ENCODE peak calls at places on chromosomes 16 and 17, in eight cellular contexts. One of them, this sample, is unnamed.

GRCh38 chr16:3643095-3643730 is 11.3 kb upstream of the DNASE1 start:
- DNase-seq in adrenal gland: peak
- DNase-seq in fibroblast of mammary gland: no peak
- DNase-seq in stomach: no peak
- DNase-seq in upper lobe of left lung: no peak
- DNase-seq in small intestine: no peak
- DNase-seq in choroid plexus epithelial cell: no peak
- DNase-seq in uterus: no peak
- DNase-seq in this sample: no peak

GRCh38 chr16:31876955-31877828 is 3.6 kb downstream of the ZNF267 start:
- DNase-seq in adrenal gland: no peak
- DNase-seq in stomach: no peak
- DNase-seq in fibroblast of mammary gland: peak
- DNase-seq in small intestine: peak
- DNase-seq in choroid plexus epithelial cell: peak
- DNase-seq in upper lobe of left lung: no peak
- DNase-seq in uterus: no peak
- DNase-seq in this sample: peak

GRCh38 chr16:23466162-23466885 is 13.3 kb upstream of the COG7 start:
- DNase-seq in adrenal gland: no peak
- DNase-seq in uterus: no peak
- DNase-seq in fibroblast of mammary gland: peak
- DNase-seq in small intestine: no peak
- DNase-seq in upper lobe of left lung: no peak
- DNase-seq in choroid plexus epithelial cell: peak
- DNase-seq in stomach: no peak
- DNase-seq in this sample: peak

GRCh38 chr17:20276430-20276829 is 190.9 kb downstream of the LGALS9B start:
- DNase-seq in uterus: no peak
- DNase-seq in choroid plexus epithelial cell: no peak
- DNase-seq in fibroblast of mammary gland: no peak
- DNase-seq in stomach: no peak
- DNase-seq in adrenal gland: no peak
- DNase-seq in small intestine: no peak
- DNase-seq in upper lobe of left lung: no peak
- DNase-seq in this sample: no peak

GRCh38 chr17:1515640-1516402 is 591 bp downstream of the INPP5K start:
- DNase-seq in stomach: peak
- DNase-seq in choroid plexus epithelial cell: peak
- DNase-seq in adrenal gland: peak
- DNase-seq in fibroblast of mammary gland: peak
- DNase-seq in upper lobe of left lung: no peak
- DNase-seq in uterus: peak
- DNase-seq in small intestine: peak
- DNase-seq in this sample: peak

GRCh38 chr17:43832168-43832975 is 574 bp downstream of the MPP3 start:
- DNase-seq in adrenal gland: peak
- DNase-seq in stomach: peak
- DNase-seq in uterus: peak
- DNase-seq in upper lobe of left lung: peak
- DNase-seq in small intestine: peak
- DNase-seq in choroid plexus epithelial cell: peak
- DNase-seq in fibroblast of mammary gland: peak
- DNase-seq in this sample: peak

GRCh38 chr17:62868008-62868407 is 59.9 kb upstream of the MARCHF10 start:
- DNase-seq in small intestine: no peak
- DNase-seq in choroid plexus epithelial cell: no peak
- DNase-seq in uterus: no peak
- DNase-seq in upper lobe of left lung: no peak
- DNase-seq in stomach: no peak
- DNase-seq in adrenal gland: no peak
- DNase-seq in fibroblast of mammary gland: no peak
- DNase-seq in this sample: no peak

GRCh38 chr16:85673529-85674417 is 15.0 kb downstream of the GINS2 start:
- DNase-seq in choroid plexus epithelial cell: peak
- DNase-seq in upper lobe of left lung: peak
- DNase-seq in uterus: no peak
- DNase-seq in stomach: peak
- DNase-seq in small intestine: peak
- DNase-seq in adrenal gland: peak
- DNase-seq in fibroblast of mammary gland: peak
- DNase-seq in this sample: peak

GRCh38 chr17:52209507-52209906 is 51.0 kb upstream of the CA10 start:
- DNase-seq in choroid plexus epithelial cell: no peak
- DNase-seq in upper lobe of left lung: no peak
- DNase-seq in fibroblast of mammary gland: no peak
- DNase-seq in adrenal gland: no peak
- DNase-seq in small intestine: no peak
- DNase-seq in stomach: no peak
- DNase-seq in uterus: no peak
- DNase-seq in this sample: no peak

GRCh38 chr16:49497466-49497865 is 123.9 kb downstream of the C16orf78 start:
- DNase-seq in stomach: no peak
- DNase-seq in adrenal gland: no peak
- DNase-seq in uterus: no peak
- DNase-seq in choroid plexus epithelial cell: no peak
- DNase-seq in upper lobe of left lung: no peak
- DNase-seq in small intestine: no peak
- DNase-seq in fibroblast of mammary gland: no peak
- DNase-seq in this sample: no peak

DNA sequence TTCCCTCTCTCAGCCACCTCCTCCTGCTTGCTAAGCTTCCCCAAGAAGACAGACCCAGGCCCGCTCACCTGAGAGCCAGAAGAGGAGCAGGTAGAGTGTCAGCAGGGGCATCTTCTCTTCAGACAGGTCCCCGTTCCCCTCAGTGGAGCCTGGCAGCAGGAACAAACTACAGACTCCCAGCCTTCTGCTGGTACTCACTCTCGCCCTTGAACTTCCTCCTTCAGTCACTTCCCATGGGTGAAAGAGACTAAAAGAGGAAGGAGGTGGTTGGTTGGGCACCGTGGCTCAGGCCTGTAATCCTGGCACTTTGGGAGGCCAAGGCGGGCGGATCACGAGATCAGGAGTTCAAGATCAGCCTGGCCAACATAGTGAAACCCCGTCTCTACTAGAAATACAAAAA is at the start of gene CD300LF:
- DNase-seq in small intestine: no peak
- DNase-seq in upper lobe of left lung: no peak
- DNase-seq in choroid plexus epithelial cell: no peak
- DNase-seq in fibroblast of mammary gland: no peak
- DNase-seq in stomach: no peak
- DNase-seq in adrenal gland: peak
- DNase-seq in uterus: no peak
- DNase-seq in this sample: no peak
- H3K4me3 ChIP-seq in small intestine: no peak
- H3K4me3 ChIP-seq in upper lobe of left lung: peak
- H3K4me3 ChIP-seq in choroid plexus epithelial cell: no peak
- H3K4me3 ChIP-seq in fibroblast of mammary gland: no peak
- H3K4me3 ChIP-seq in stomach: no peak
- H3K4me3 ChIP-seq in adrenal gland: no peak
- H3K4me3 ChIP-seq in uterus: no peak
- H3K4me3 ChIP-seq in this sample: no peak

GRCh38 chr17:9676742-9677387 is 31.5 kb downstream of the USP43 start:
- DNase-seq in adrenal gland: no peak
- DNase-seq in uterus: no peak
- DNase-seq in small intestine: peak
- DNase-seq in fibroblast of mammary gland: peak
- DNase-seq in choroid plexus epithelial cell: peak
- DNase-seq in stomach: no peak
- DNase-seq in upper lobe of left lung: no peak
- DNase-seq in this sample: no peak
- H3K4me3 ChIP-seq in adrenal gland: no peak
- H3K4me3 ChIP-seq in uterus: no peak
- H3K4me3 ChIP-seq in small intestine: no peak
- H3K4me3 ChIP-seq in fibroblast of mammary gland: no peak
- H3K4me3 ChIP-seq in choroid plexus epithelial cell: no peak
- H3K4me3 ChIP-seq in stomach: no peak
- H3K4me3 ChIP-seq in upper lobe of left lung: no peak
- H3K4me3 ChIP-seq in this sample: no peak

DNA sequence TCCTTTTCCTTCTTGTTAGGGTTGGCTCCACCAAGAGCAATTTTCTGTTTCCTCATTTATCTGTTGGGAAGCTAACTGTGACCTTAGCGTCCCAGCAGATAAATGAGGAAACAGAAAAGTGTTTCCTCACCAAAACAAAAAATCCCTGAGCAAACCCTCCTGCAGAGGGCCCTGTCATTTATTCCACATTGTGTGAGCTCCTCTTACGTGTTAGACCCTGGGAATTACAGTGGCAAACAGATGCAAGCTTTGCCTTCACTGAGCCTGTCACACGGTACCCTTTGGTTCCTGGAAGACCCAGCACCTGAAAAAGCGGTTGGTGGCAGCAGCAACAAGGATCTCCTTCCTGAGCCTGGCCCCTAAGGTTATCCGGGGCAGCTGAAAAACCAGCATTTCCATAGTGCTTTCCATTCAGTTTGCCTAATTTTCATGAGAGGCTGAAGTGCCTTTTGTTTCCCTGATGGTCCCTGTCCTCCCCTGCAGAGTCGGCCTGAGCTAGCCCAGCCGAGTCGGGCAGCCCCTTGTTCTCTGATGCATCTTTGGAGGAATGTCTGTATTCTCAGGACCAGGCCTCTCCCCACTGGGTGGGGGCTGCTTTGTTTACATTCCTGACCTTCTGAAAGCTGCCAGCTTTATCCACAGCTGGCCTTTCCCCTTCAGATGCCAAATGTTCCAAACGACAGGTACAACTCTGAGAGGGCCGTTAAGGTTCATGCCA is 34.7 kb downstream of the YPEL2 start:
- DNase-seq in upper lobe of left lung: no peak
- DNase-seq in uterus: peak
- DNase-seq in stomach: peak
- DNase-seq in fibroblast of mammary gland: no peak
- DNase-seq in choroid plexus epithelial cell: peak
- DNase-seq in adrenal gland: no peak
- DNase-seq in small intestine: no peak
- DNase-seq in this sample: no peak
- H3K4me3 ChIP-seq in upper lobe of left lung: no peak
- H3K4me3 ChIP-seq in uterus: no peak
- H3K4me3 ChIP-seq in stomach: no peak
- H3K4me3 ChIP-seq in fibroblast of mammary gland: no peak
- H3K4me3 ChIP-seq in choroid plexus epithelial cell: no peak
- H3K4me3 ChIP-seq in adrenal gland: no peak
- H3K4me3 ChIP-seq in small intestine: no peak
- H3K4me3 ChIP-seq in this sample: no peak

DNA sequence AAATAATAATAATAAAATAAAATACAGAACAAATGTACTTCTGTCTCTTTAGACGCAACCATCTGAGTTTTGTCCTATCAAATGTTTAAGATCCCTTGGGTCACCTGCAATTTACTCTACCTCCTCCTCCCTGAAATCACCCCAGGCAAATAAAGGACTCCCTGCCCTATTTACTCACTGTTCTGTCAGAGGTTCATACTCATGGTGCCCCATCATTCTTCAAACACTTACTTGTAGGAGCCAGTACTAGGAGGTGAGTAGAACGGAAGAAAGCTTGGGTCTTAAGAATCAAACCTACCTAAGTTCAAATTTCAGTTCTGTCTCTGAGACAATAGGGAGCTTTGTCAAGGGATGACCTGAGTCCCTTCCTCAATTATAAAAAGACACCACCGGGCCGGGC is 3.8 kb downstream of the TBC1D10B start:
- DNase-seq in stomach: no peak
- DNase-seq in upper lobe of left lung: no peak
- DNase-seq in uterus: no peak
- DNase-seq in choroid plexus epithelial cell: no peak
- DNase-seq in small intestine: no peak
- DNase-seq in adrenal gland: no peak
- DNase-seq in fibroblast of mammary gland: no peak
- DNase-seq in this sample: no peak
- H3K4me3 ChIP-seq in stomach: no peak
- H3K4me3 ChIP-seq in upper lobe of left lung: no peak
- H3K4me3 ChIP-seq in uterus: no peak
- H3K4me3 ChIP-seq in choroid plexus epithelial cell: no peak
- H3K4me3 ChIP-seq in small intestine: no peak
- H3K4me3 ChIP-seq in adrenal gland: no peak
- H3K4me3 ChIP-seq in fibroblast of mammary gland: no peak
- H3K4me3 ChIP-seq in this sample: no peak

GRCh38 chr17:35245196-35245486 is 2.3 kb downstream of the SLFN5 start:
- DNase-seq in choroid plexus epithelial cell: peak
- DNase-seq in upper lobe of left lung: no peak
- DNase-seq in small intestine: no peak
- DNase-seq in fibroblast of mammary gland: peak
- DNase-seq in uterus: no peak
- DNase-seq in adrenal gland: no peak
- DNase-seq in stomach: no peak
- DNase-seq in this sample: peak
- H3K4me3 ChIP-seq in choroid plexus epithelial cell: peak
- H3K4me3 ChIP-seq in upper lobe of left lung: peak
- H3K4me3 ChIP-seq in small intestine: no peak
- H3K4me3 ChIP-seq in fibroblast of mammary gland: no peak
- H3K4me3 ChIP-seq in uterus: no peak
- H3K4me3 ChIP-seq in adrenal gland: no peak
- H3K4me3 ChIP-seq in stomach: no peak
- H3K4me3 ChIP-seq in this sample: peak

GRCh38 chr16:29808219-29808900 is 2.0 kb downstream of the MAZ start:
- DNase-seq in upper lobe of left lung: peak
- DNase-seq in small intestine: no peak
- DNase-seq in choroid plexus epithelial cell: no peak
- DNase-seq in stomach: no peak
- DNase-seq in adrenal gland: peak
- DNase-seq in uterus: peak
- DNase-seq in fibroblast of mammary gland: no peak
- DNase-seq in this sample: no peak
- H3K4me3 ChIP-seq in upper lobe of left lung: peak
- H3K4me3 ChIP-seq in small intestine: peak
- H3K4me3 ChIP-seq in choroid plexus epithelial cell: peak
- H3K4me3 ChIP-seq in stomach: peak
- H3K4me3 ChIP-seq in adrenal gland: no peak
- H3K4me3 ChIP-seq in uterus: peak
- H3K4me3 ChIP-seq in fibroblast of mammary gland: peak
- H3K4me3 ChIP-seq in this sample: peak

This sample was measured in skeletal muscle cell.